ENCODE peak calls at places on chromosomes 4 and X, in nine cellular contexts. Q is CD4-positive, alpha-beta T cell; E is spleen; M is lower lobe of right lung; L is MM.1S; W is transverse colon; N is heart left ventricle; R is fibroblast of lung; X is tibial artery. V is an unnamed sample.

GRCh38 chr4:168484626-168485025 is 4.3 kb upstream of the DDX60L start:
- DNase-seq in L (no peak), W (no peak), E (no peak), Q (no peak), M (no peak), R (peak; percentile 75), X (no peak), N (no peak), V (no peak)

GRCh38 chrX:136268051-136269048 is 17.1 kb upstream of the MAP7D3 start:
- DNase-seq in E (no peak), L (peak; percentile 67), R (peak; percentile 54), W (peak; percentile 32), X (no peak), Q (peak; percentile 28), N (peak; percentile 28), M (no peak), V (no peak)

GRCh38 chr4:167930171-167930570 is 162.2 kb upstream of the ANXA10 start:
- DNase-seq in E (no peak), Q (no peak), W (no peak), N (no peak), M (no peak), L (no peak), X (no peak), R (no peak), V (no peak)

GRCh38 chrX:106247162-106247561 is 79.1 kb downstream of the PWWP3B start:
- DNase-seq in E (no peak), N (no peak), R (no peak), M (no peak), Q (no peak), W (no peak), L (no peak), X (no peak), V (no peak)

GRCh38 chr4:111537861-111538260 is 607.4 kb upstream of the FAM241A start:
- DNase-seq in W (no peak), M (no peak), X (no peak), R (no peak), E (no peak), N (no peak), Q (no peak), L (no peak), V (no peak)

GRCh38 chr4:165096776-165097175 is 15.9 kb downstream of the TMEM192 start:
- DNase-seq in Q (no peak), E (no peak), M (no peak), W (no peak), X (no peak), R (peak; percentile 49), N (no peak), L (peak; percentile 20), V (no peak)

GRCh38 chr4:127463883-127464282 is 168.9 kb upstream of the INTU start:
- DNase-seq in Q (no peak), W (no peak), R (no peak), E (no peak), N (no peak), L (no peak), X (no peak), M (no peak), V (no peak)

GRCh38 chrX:104679175-104679574 is 113.2 kb downstream of the IL1RAPL2 start:
- DNase-seq in W (no peak), X (no peak), N (no peak), E (no peak), M (no peak), Q (no peak), L (no peak), R (no peak), V (no peak)

GRCh38 chr4:87405421-87405820 is 14.4 kb upstream of the HSD17B11 start:
- DNase-seq in E (no peak), N (no peak), Q (no peak), X (no peak), R (no peak), W (no peak), M (no peak), L (no peak), V (no peak)

GRCh38 chr4:177574446-177574845 is 132.2 kb upstream of the AGA start:
- DNase-seq in R (peak; percentile 27), E (no peak), M (no peak), X (no peak), Q (no peak), L (no peak), W (no peak), N (no peak), V (no peak)

GRCh38 chrX:85003655-85004244 is at the start of gene APOOL:
- DNase-seq in Q (peak; percentile 62), X (peak; percentile 91), L (peak; percentile 88), W (peak; percentile 91), E (peak; percentile 92), R (peak; percentile 90), M (peak; percentile 90), N (peak; percentile 86), V (peak; percentile 91)

GRCh38 chrX:85001344-85001743 is 2.3 kb upstream of the APOOL start:
- DNase-seq in L (no peak), R (no peak), N (no peak), M (no peak), X (no peak), Q (no peak), W (no peak), E (no peak), V (no peak)

GRCh38 chrX:85004255-85004654 is 578 bp downstream of the APOOL start:
- DNase-seq in N (no peak), Q (no peak), L (no peak), M (no peak), E (no peak), X (no peak), W (no peak), R (peak; percentile 12), V (no peak)
- H3K27ac ChIP-seq in N (peak overlapping the region; percentile 63), Q (no peak overlapping the region), L (no peak overlapping the region), M (peak overlapping the region; percentile 73), E (no peak overlapping the region), X (peak overlapping the region; percentile 69), W (peak overlapping the region; percentile 61), R (peak overlapping the region; percentile 59), V (peak overlapping the region; percentile 61)

GRCh38 chr4:6472008-6472386 is 417 bp downstream of the PPP2R2C start:
- DNase-seq in E (peak; percentile 56), X (peak; percentile 52), W (no peak), L (no peak), R (no peak), N (no peak), M (no peak), Q (no peak), V (peak; percentile 28)

GRCh38 chr4:6469144-6469543 is 3.3 kb downstream of the PPP2R2C start:
- DNase-seq in N (peak; percentile 5), L (no peak), R (no peak), W (no peak), E (peak; percentile 17), X (no peak), Q (no peak), M (no peak), V (peak; percentile 9)

GRCh38 chr4:6469898-6470501 is 2.4 kb downstream of the PPP2R2C start:
- DNase-seq in M (no peak), R (no peak), L (no peak), W (no peak), N (no peak), E (peak; percentile 44), Q (no peak), X (no peak), V (peak; percentile 12)

GRCh38 chr4:6471303-6472007 is 959 bp downstream of the PPP2R2C start:
- DNase-seq in M (no peak), L (no peak), E (peak; percentile 30), Q (no peak), N (no peak), R (no peak), X (peak; percentile 53), W (no peak), V (peak; percentile 34)

GRCh38 chr4:6470502-6471302 is 1.7 kb downstream of the PPP2R2C start:
- DNase-seq in W (no peak), X (peak; percentile 65), Q (no peak), M (no peak), L (no peak), N (peak; percentile 64), R (peak; percentile 26), E (peak; percentile 62), V (peak; percentile 75)
- H3K27ac ChIP-seq in W (no peak overlapping the region), X (no peak overlapping the region), Q (no peak overlapping the region), M (no peak overlapping the region), L (no peak overlapping the region), N (no peak overlapping the region), R (no peak overlapping the region), E (no peak overlapping the region), V (peak overlapping the region; percentile 30)

GRCh38 chr4:137534516-137534915 is 2.2 kb upstream of the PCDH18 start:
- DNase-seq in L (no peak), X (no peak), W (no peak), M (no peak), Q (no peak), R (no peak), E (no peak), N (no peak), V (no peak)

GRCh38 chr4:137532869-137533236 is 559 bp upstream of the PCDH18 start:
- DNase-seq in L (peak; percentile 69), N (no peak), W (no peak), R (peak; percentile 58), X (no peak), E (no peak), Q (no peak), M (no peak), V (no peak)

GRCh38 chr4:137533855-137534254 is 1.6 kb upstream of the PCDH18 start:
- DNase-seq in L (no peak), W (no peak), E (no peak), R (no peak), Q (no peak), X (no peak), N (no peak), M (no peak), V (no peak)

GRCh38 chr4:137536789-137537561 is 4.7 kb upstream of the PCDH18 start:
- DNase-seq in Q (no peak), E (no peak), L (no peak), R (no peak), M (no peak), W (no peak), N (no peak), X (no peak), V (no peak)

DNA sequence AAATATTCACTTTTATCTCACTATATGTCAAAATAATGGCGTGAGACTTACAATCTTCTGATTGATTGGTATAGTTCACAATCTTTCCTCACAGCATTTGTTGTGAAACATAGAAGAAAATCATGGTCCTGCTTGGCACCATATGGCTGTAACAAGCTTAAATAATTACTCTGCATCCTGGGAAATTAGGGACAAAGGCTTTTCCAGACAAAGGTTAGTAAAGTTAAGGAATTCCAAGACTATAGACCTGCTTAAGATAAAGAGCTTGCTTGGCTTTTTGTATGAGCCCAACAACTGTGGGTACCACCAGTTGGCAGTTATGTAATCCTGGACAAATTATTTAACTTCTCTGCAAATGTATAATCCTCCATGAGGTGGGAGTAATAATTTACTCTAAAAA is 3.4 kb upstream of the PCDH18 start:
- DNase-seq in W (no peak), X (no peak), Q (no peak), L (no peak), N (no peak), R (no peak), M (no peak), E (no peak), V (no peak)
- H3K27ac ChIP-seq in W (no peak overlapping the region), X (no peak overlapping the region), Q (no peak overlapping the region), L (no peak overlapping the region), N (peak overlapping the region; percentile 80), R (no peak overlapping the region), M (no peak overlapping the region), E (no peak overlapping the region), V (peak overlapping the region; percentile 12)

DNA sequence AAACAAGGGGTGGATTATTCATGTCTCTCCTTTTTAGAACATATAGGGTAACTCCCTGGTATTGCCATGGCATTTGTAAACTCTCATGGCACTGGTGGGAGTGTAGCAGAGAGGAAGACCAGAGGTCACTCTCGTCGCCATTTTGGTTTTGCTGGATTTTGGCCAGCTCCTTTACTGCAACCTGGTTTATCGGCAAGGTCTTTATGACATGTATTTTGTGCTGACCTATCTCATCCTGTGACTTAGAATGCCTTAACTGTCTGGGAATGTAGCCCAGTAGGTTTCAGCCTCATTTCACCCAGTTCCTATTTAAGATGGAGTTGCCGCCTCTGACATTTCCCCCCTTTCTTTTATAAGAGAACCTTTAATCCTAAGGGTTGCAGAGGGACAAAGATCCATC is 45.8 kb downstream of the MGST2 start:
- DNase-seq in W (peak; percentile 55), R (no peak), L (no peak), N (no peak), Q (no peak), M (no peak), E (no peak), X (no peak), V (no peak)
- H3K27ac ChIP-seq in W (no peak overlapping the region), R (no peak overlapping the region), L (no peak overlapping the region), N (no peak overlapping the region), Q (no peak overlapping the region), M (no peak overlapping the region), E (no peak overlapping the region), X (peak overlapping the region; percentile 11), V (peak overlapping the region; percentile 45)